ENCODE peak calls at places on chromosomes 3 and 15, in seven cellular contexts. L is upper lobe of right lung, F is A549, E is colonic mucosa, S is kidney, P is osteoblast, M is cardiac muscle cell. D is an unnamed sample.

GRCh38 chr15:92005154-92005553 is 151.6 kb downstream of the SLCO3A1 start:
- DNase-seq in L (no peak), F (no peak), E (peak; percentile 39), S (no peak), P (no peak), M (no peak), D (no peak)

GRCh38 chr3:39935261-39935660 is 125.9 kb downstream of the MYRIP start:
- DNase-seq in L (no peak), F (no peak), E (no peak), S (no peak), P (no peak), M (no peak), D (no peak)

GRCh38 chr3:196055683-196056270 is 26.1 kb downstream of the TFRC start:
- DNase-seq in L (peak; percentile 88), F (peak; percentile 8), E (no peak), S (no peak), P (no peak), M (peak; percentile 21), D (no peak)

GRCh38 chr15:41417418-41417811 is 520 bp downstream of the RTF1 start:
- DNase-seq in L (no peak), F (peak; percentile 16), E (peak; percentile 41), S (no peak), P (peak; percentile 92), M (peak; percentile 40), D (peak; percentile 44)

GRCh38 chr15:32974691-32975090 is 219.8 kb downstream of the FMN1 start:
- DNase-seq in L (no peak), F (no peak), E (no peak), S (no peak), P (no peak), M (peak; percentile 71), D (no peak)

GRCh38 chr15:31402003-31402402 is 75.4 kb downstream of the KLF13 start:
- DNase-seq in L (no peak), F (no peak), E (no peak), S (no peak), P (no peak), M (no peak), D (no peak)

GRCh38 chr3:28291577-28291976 is 50.2 kb downstream of the CMC1 start:
- DNase-seq in L (no peak), F (no peak), E (no peak), S (no peak), P (no peak), M (no peak), D (no peak)

GRCh38 chr3:194537732-194538247 is 51.0 kb upstream of the ATP13A3 start:
- DNase-seq in L (no peak), F (peak; percentile 60), E (peak; percentile 58), S (no peak), P (peak; percentile 73), M (peak; percentile 71), D (peak; percentile 24)

GRCh38 chr3:151372063-151372820 is 12.3 kb downstream of the P2RY12 start:
- DNase-seq in L (no peak), F (no peak), E (no peak), S (no peak), P (peak; percentile 46), M (no peak), D (no peak)

GRCh38 chr15:66925721-66926120 is 139.7 kb upstream of the SMAD3 start:
- DNase-seq in L (no peak), F (no peak), E (no peak), S (no peak), P (no peak), M (no peak), D (no peak)

GRCh38 chr3:117524890-117525289 is 815.3 kb downstream of the TUSC7 start:
- DNase-seq in L (no peak), F (no peak), E (no peak), S (no peak), P (no peak), M (peak; percentile 52), D (no peak)

GRCh38 chr15:43390723-43391122 is 19.8 kb downstream of the TUBGCP4 start:
- DNase-seq in L (no peak), F (no peak), E (no peak), S (no peak), P (no peak), M (peak; percentile 40), D (no peak)

GRCh38 chr3:159852821-159853505 is 135.7 kb upstream of the IL12A start:
- DNase-seq in L (peak; percentile 87), F (no peak), E (no peak), S (peak; percentile 79), P (peak; percentile 75), M (peak; percentile 57), D (peak; percentile 66)

GRCh38 chr15:27601239-27601942 is 497.7 kb downstream of the OCA2 start:
- DNase-seq in L (no peak), F (peak; percentile 64), E (no peak), S (no peak), P (no peak), M (no peak), D (no peak)

DNA sequence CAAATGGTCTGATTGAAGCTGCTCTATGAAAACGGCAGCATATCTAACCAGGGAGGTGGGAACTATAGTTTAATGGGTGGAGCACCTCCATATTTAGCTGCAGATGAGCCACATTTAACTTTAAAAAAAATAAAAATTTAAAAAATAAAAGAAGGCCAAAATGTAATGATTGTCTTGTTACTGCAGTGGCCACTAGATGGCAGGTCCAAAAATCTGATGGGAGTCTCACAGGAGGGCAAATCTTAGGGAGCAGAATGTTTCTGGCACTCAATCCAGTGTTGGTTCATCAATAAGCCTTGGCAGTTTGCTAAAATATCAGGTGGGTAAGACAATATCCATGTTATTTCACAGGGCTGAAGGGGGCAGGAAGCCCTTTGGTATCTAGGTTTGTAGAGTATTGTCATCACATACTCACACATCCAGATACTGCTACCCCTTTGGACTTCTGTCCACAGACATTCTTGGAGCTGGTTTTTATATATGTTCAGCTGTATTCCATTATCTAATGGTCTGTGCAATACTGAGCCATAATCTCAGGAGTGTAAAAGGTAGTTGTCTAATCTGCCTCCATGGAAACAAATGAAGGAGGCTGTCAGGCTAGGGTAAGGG is 233.3 kb downstream of the TIGIT start:
- DNase-seq in L (no peak), F (peak; percentile 14), E (no peak), S (no peak), P (no peak), M (peak; percentile 34), D (peak; percentile 17)
- TF ChIP-seq CTCF in L (peak; percentile 42), F (peak; percentile 63), E (peak; percentile 19), S (peak; percentile 27), P (peak; percentile 79), M (peak; percentile 66), D (peak; percentile 65)

GRCh38 chr3:71063768-71064287 is 519.7 kb downstream of the FOXP1 start:
- DNase-seq in L (no peak), F (no peak), E (peak; percentile 59), S (no peak), P (peak; percentile 92), M (peak; percentile 58), D (peak; percentile 79)
- H3K4me1 ChIP-seq in L (peaks cover 46% of the 10 kb centered on the region), F (peaks cover 58% of the 10 kb centered on the region), E (peaks cover 6% of the 10 kb centered on the region), S (peaks cover 6% of the 10 kb centered on the region), P (peaks cover 60% of the 10 kb centered on the region), M (peaks cover 53% of the 10 kb centered on the region), D (peaks cover 57% of the 10 kb centered on the region)

GRCh38 chr3:119276657-119277056 is 17.5 kb upstream of the ARHGAP31 start:
- DNase-seq in L (no peak), F (no peak), E (no peak), S (no peak), P (no peak), M (no peak), D (no peak)

GRCh38 chr3:119279101-119279554 is 15.1 kb upstream of the ARHGAP31 start:
- DNase-seq in L (peak; percentile 81), F (peak; percentile 10), E (no peak), S (no peak), P (no peak), M (peak; percentile 36), D (no peak)

GRCh38 chr3:119279844-119280243 is 14.3 kb upstream of the ARHGAP31 start:
- DNase-seq in L (no peak), F (no peak), E (no peak), S (no peak), P (no peak), M (no peak), D (no peak)
- TF ChIP-seq CTCF in L (no peak), F (no peak), E (no peak), S (no peak), P (no peak), M (no peak), D (no peak)

GRCh38 chr3:178217479-178217878 is 318.8 kb upstream of the KCNMB2 start:
- DNase-seq in L (no peak), F (no peak), E (no peak), S (no peak), P (no peak), M (no peak), D (no peak)
- H3K4me1 ChIP-seq in L (no peaks in the 10 kb centered on the region), F (no peaks in the 10 kb centered on the region), E (no peaks in the 10 kb centered on the region), S (no peaks in the 10 kb centered on the region), P (no peaks in the 10 kb centered on the region), M (no peaks in the 10 kb centered on the region), D (no peaks in the 10 kb centered on the region)

DNA sequence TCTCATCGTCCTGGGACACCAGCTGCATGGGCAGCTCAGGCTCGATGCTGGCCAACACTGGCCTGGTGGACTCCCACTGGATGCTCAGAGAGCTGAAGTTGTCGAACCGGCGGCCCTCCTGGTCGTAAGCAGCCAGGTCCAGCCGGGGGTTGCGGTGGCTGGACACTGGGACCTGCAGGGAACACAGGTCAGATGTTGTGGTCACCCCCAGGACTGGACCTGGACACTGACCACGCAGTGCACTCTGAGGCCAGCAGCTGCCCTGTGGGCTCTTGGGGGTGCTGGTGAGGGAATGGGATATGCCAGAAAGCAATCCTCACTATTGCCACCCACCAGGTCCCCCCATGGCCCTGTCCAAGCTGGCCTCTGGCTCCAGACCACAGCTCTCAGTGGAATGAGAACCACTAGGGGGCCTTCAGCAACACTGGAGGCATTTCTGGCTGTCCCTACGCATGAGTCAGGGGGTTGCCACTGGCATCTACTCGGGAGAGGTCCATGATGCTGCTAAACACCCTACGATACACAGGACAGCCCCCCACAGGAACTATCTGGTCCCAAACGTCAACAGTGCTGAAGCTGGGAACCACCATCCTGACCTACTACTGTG is 66.1 kb downstream of the NUP210 start:
- DNase-seq in L (no peak), F (peak; percentile 15), E (no peak), S (no peak), P (peak; percentile 94), M (peak; percentile 15), D (no peak)
- TF ChIP-seq CTCF in L (no peak), F (peak; percentile 32), E (no peak), S (no peak), P (peak; percentile 57), M (peak; percentile 43), D (peak; percentile 28)

GRCh38 chr15:78663703-78664102 is 22.7 kb upstream of the CHRNB4 start:
- DNase-seq in L (no peak), F (no peak), E (no peak), S (no peak), P (no peak), M (no peak), D (no peak)
- H3K4me1 ChIP-seq in L (no peaks in the 10 kb centered on the region), F (no peaks in the 10 kb centered on the region), E (no peaks in the 10 kb centered on the region), S (no peaks in the 10 kb centered on the region), P (no peaks in the 10 kb centered on the region), M (no peaks in the 10 kb centered on the region), D (no peaks in the 10 kb centered on the region)

GRCh38 chr3:186724911-186725310 is 7.8 kb downstream of the KNG1 start:
- DNase-seq in L (no peak), F (no peak), E (no peak), S (no peak), P (no peak), M (no peak), D (no peak)
- TF ChIP-seq CTCF in L (no peak), F (no peak), E (no peak), S (no peak), P (no peak), M (no peak), D (no peak)

GRCh38 chr15:74214324-74215021 is 11.9 kb upstream of the STRA6 start:
- DNase-seq in L (no peak), F (no peak), E (no peak), S (no peak), P (no peak), M (no peak), D (no peak)
- H3K4me1 ChIP-seq in L (no peaks in the 10 kb centered on the region), F (peaks cover 44% of the 10 kb centered on the region), E (no peaks in the 10 kb centered on the region), S (no peaks in the 10 kb centered on the region), P (peaks cover 35% of the 10 kb centered on the region), M (peaks cover 41% of the 10 kb centered on the region), D (peaks cover 18% of the 10 kb centered on the region)

GRCh38 chr3:168094580-168094876 is 1.2 kb downstream of the GOLIM4 start:
- DNase-seq in L (no peak), F (no peak), E (no peak), S (peak; percentile 83), P (peak; percentile 80), M (peak; percentile 66), D (no peak)
- TF ChIP-seq CTCF in L (no peak), F (no peak), E (no peak), S (no peak), P (no peak), M (no peak), D (no peak)

D was measured in mammary epithelial cell.